ENCODE peak calls at places on chromosomes 16 and 17, in nine cellular contexts. One of them, this sample, is unnamed.

GRCh38 chr16:67964477-67965131 is 3.8 kb downstream of the SLC12A4 start:
- DNase-seq in naive thymus-derived CD4-positive, alpha-beta T cell: no peak
- DNase-seq in fibroblast of the aortic adventitia: no peak
- DNase-seq in NCI-H1092: no peak
- DNase-seq in stimulated activated CD4-positive, alpha-beta T cell treated with anti-CD3 and anti-CD28 coated beads, Interleukin-4, amount 100 ng/mL, for 48 hours: no peak
- DNase-seq in ovary: no peak
- DNase-seq in choroid plexus epithelial cell: no peak
- DNase-seq in amniotic stem cell: no peak
- DNase-seq in ELF-1: no peak
- DNase-seq in this sample: no peak

GRCh38 chr16:60137891-60138290 is 1403.8 kb upstream of the GOT2 start:
- DNase-seq in ELF-1: no peak
- DNase-seq in ovary: no peak
- DNase-seq in naive thymus-derived CD4-positive, alpha-beta T cell: no peak
- DNase-seq in NCI-H1092: no peak
- DNase-seq in amniotic stem cell: no peak
- DNase-seq in stimulated activated CD4-positive, alpha-beta T cell treated with anti-CD3 and anti-CD28 coated beads, Interleukin-4, amount 100 ng/mL, for 48 hours: no peak
- DNase-seq in fibroblast of the aortic adventitia: no peak
- DNase-seq in choroid plexus epithelial cell: peak
- DNase-seq in this sample: no peak

GRCh38 chr17:67132366-67132765 is 88.0 kb downstream of the CACNG1 start:
- DNase-seq in naive thymus-derived CD4-positive, alpha-beta T cell: no peak
- DNase-seq in NCI-H1092: peak
- DNase-seq in amniotic stem cell: no peak
- DNase-seq in ovary: no peak
- DNase-seq in ELF-1: no peak
- DNase-seq in stimulated activated CD4-positive, alpha-beta T cell treated with anti-CD3 and anti-CD28 coated beads, Interleukin-4, amount 100 ng/mL, for 48 hours: no peak
- DNase-seq in choroid plexus epithelial cell: no peak
- DNase-seq in fibroblast of the aortic adventitia: no peak
- DNase-seq in this sample: no peak

GRCh38 chr16:49875812-49876715 is 20.2 kb upstream of the ZNF423 start:
- DNase-seq in amniotic stem cell: no peak
- DNase-seq in NCI-H1092: no peak
- DNase-seq in fibroblast of the aortic adventitia: no peak
- DNase-seq in ELF-1: peak
- DNase-seq in stimulated activated CD4-positive, alpha-beta T cell treated with anti-CD3 and anti-CD28 coated beads, Interleukin-4, amount 100 ng/mL, for 48 hours: no peak
- DNase-seq in naive thymus-derived CD4-positive, alpha-beta T cell: no peak
- DNase-seq in ovary: peak
- DNase-seq in choroid plexus epithelial cell: no peak
- DNase-seq in this sample: peak

GRCh38 chr17:61632826-61633225 is 41.8 kb upstream of the NACA2 start:
- DNase-seq in ELF-1: no peak
- DNase-seq in choroid plexus epithelial cell: no peak
- DNase-seq in fibroblast of the aortic adventitia: no peak
- DNase-seq in amniotic stem cell: no peak
- DNase-seq in stimulated activated CD4-positive, alpha-beta T cell treated with anti-CD3 and anti-CD28 coated beads, Interleukin-4, amount 100 ng/mL, for 48 hours: no peak
- DNase-seq in naive thymus-derived CD4-positive, alpha-beta T cell: no peak
- DNase-seq in NCI-H1092: no peak
- DNase-seq in ovary: no peak
- DNase-seq in this sample: no peak

GRCh38 chr17:67044940-67045339 is 586 bp downstream of the CACNG1 start:
- DNase-seq in naive thymus-derived CD4-positive, alpha-beta T cell: no peak
- DNase-seq in stimulated activated CD4-positive, alpha-beta T cell treated with anti-CD3 and anti-CD28 coated beads, Interleukin-4, amount 100 ng/mL, for 48 hours: no peak
- DNase-seq in ovary: no peak
- DNase-seq in NCI-H1092: no peak
- DNase-seq in ELF-1: no peak
- DNase-seq in fibroblast of the aortic adventitia: no peak
- DNase-seq in amniotic stem cell: no peak
- DNase-seq in choroid plexus epithelial cell: no peak
- DNase-seq in this sample: no peak

GRCh38 chr16:81369888-81370504 is 55.2 kb downstream of the GAN start:
- DNase-seq in naive thymus-derived CD4-positive, alpha-beta T cell: no peak
- DNase-seq in amniotic stem cell: no peak
- DNase-seq in NCI-H1092: no peak
- DNase-seq in ELF-1: no peak
- DNase-seq in ovary: no peak
- DNase-seq in choroid plexus epithelial cell: no peak
- DNase-seq in stimulated activated CD4-positive, alpha-beta T cell treated with anti-CD3 and anti-CD28 coated beads, Interleukin-4, amount 100 ng/mL, for 48 hours: no peak
- DNase-seq in fibroblast of the aortic adventitia: no peak
- DNase-seq in this sample: no peak

GRCh38 chr16:71421911-71422310 is 19.9 kb downstream of the TLE7 start:
- DNase-seq in NCI-H1092: no peak
- DNase-seq in stimulated activated CD4-positive, alpha-beta T cell treated with anti-CD3 and anti-CD28 coated beads, Interleukin-4, amount 100 ng/mL, for 48 hours: peak
- DNase-seq in ovary: no peak
- DNase-seq in ELF-1: peak
- DNase-seq in naive thymus-derived CD4-positive, alpha-beta T cell: no peak
- DNase-seq in fibroblast of the aortic adventitia: no peak
- DNase-seq in amniotic stem cell: no peak
- DNase-seq in choroid plexus epithelial cell: peak
- DNase-seq in this sample: peak

GRCh38 chr17:20109121-20109520 is 100.0 kb downstream of the SPECC1 start:
- DNase-seq in choroid plexus epithelial cell: no peak
- DNase-seq in amniotic stem cell: no peak
- DNase-seq in NCI-H1092: no peak
- DNase-seq in stimulated activated CD4-positive, alpha-beta T cell treated with anti-CD3 and anti-CD28 coated beads, Interleukin-4, amount 100 ng/mL, for 48 hours: no peak
- DNase-seq in ELF-1: no peak
- DNase-seq in ovary: no peak
- DNase-seq in naive thymus-derived CD4-positive, alpha-beta T cell: no peak
- DNase-seq in fibroblast of the aortic adventitia: no peak
- DNase-seq in this sample: no peak

GRCh38 chr17:7842950-7843535 is 9.0 kb downstream of the KDM6B start:
- DNase-seq in NCI-H1092: no peak
- DNase-seq in naive thymus-derived CD4-positive, alpha-beta T cell: no peak
- DNase-seq in amniotic stem cell: peak
- DNase-seq in ELF-1: peak
- DNase-seq in choroid plexus epithelial cell: peak
- DNase-seq in stimulated activated CD4-positive, alpha-beta T cell treated with anti-CD3 and anti-CD28 coated beads, Interleukin-4, amount 100 ng/mL, for 48 hours: peak
- DNase-seq in ovary: peak
- DNase-seq in fibroblast of the aortic adventitia: peak
- DNase-seq in this sample: peak

GRCh38 chr17:62722625-62723024 is 85.5 kb downstream of the MARCHF10 start:
- DNase-seq in ELF-1: no peak
- DNase-seq in stimulated activated CD4-positive, alpha-beta T cell treated with anti-CD3 and anti-CD28 coated beads, Interleukin-4, amount 100 ng/mL, for 48 hours: no peak
- DNase-seq in naive thymus-derived CD4-positive, alpha-beta T cell: no peak
- DNase-seq in choroid plexus epithelial cell: no peak
- DNase-seq in fibroblast of the aortic adventitia: no peak
- DNase-seq in amniotic stem cell: no peak
- DNase-seq in NCI-H1092: no peak
- DNase-seq in ovary: no peak
- DNase-seq in this sample: no peak

GRCh38 chr17:48542114-48542955 is 2.6 kb downstream of the HOXB2 start:
- DNase-seq in stimulated activated CD4-positive, alpha-beta T cell treated with anti-CD3 and anti-CD28 coated beads, Interleukin-4, amount 100 ng/mL, for 48 hours: no peak
- DNase-seq in NCI-H1092: no peak
- DNase-seq in naive thymus-derived CD4-positive, alpha-beta T cell: peak
- DNase-seq in fibroblast of the aortic adventitia: no peak
- DNase-seq in ovary: no peak
- DNase-seq in choroid plexus epithelial cell: no peak
- DNase-seq in amniotic stem cell: no peak
- DNase-seq in ELF-1: peak
- DNase-seq in this sample: peak

GRCh38 chr17:2095536-2095910 is 40.6 kb downstream of the HIC1 start:
- DNase-seq in ovary: no peak
- DNase-seq in choroid plexus epithelial cell: no peak
- DNase-seq in NCI-H1092: no peak
- DNase-seq in amniotic stem cell: no peak
- DNase-seq in naive thymus-derived CD4-positive, alpha-beta T cell: no peak
- DNase-seq in stimulated activated CD4-positive, alpha-beta T cell treated with anti-CD3 and anti-CD28 coated beads, Interleukin-4, amount 100 ng/mL, for 48 hours: no peak
- DNase-seq in fibroblast of the aortic adventitia: no peak
- DNase-seq in ELF-1: no peak
- DNase-seq in this sample: no peak